ENCODE peak calls at places on chromosome 6, in nine cellular contexts. One of them, this sample, is unnamed.
A peak's percentile ranks its signal among the peaks of the same experiment; 100 is the strongest.

GRCh38 chr6:32622545-32623401 is 14.4 kb upstream of the HLA-DQA1 start:
- DNase-seq in mammary epithelial cell: peak; percentile 83
- DNase-seq in PC-3: peak; percentile 18
- DNase-seq in astrocyte: peak; percentile 1
- DNase-seq in H1: peak; percentile 31
- DNase-seq in fibroblast of lung: no peak
- DNase-seq in PC-9: peak; percentile 9
- DNase-seq in MM.1S: peak; percentile 86
- DNase-seq in HCT116: no peak
- DNase-seq in this sample: peak; percentile 96

GRCh38 chr6:67880939-67881705 is 754.0 kb upstream of the ADGRB3 start:
- DNase-seq in H1: no peak
- DNase-seq in fibroblast of lung: peak; percentile 44
- DNase-seq in mammary epithelial cell: no peak
- DNase-seq in astrocyte: peak; percentile 69
- DNase-seq in PC-9: no peak
- DNase-seq in HCT116: no peak
- DNase-seq in MM.1S: no peak
- DNase-seq in PC-3: peak; percentile 5
- DNase-seq in this sample: no peak

GRCh38 chr6:82441047-82441770 is 77.6 kb downstream of the TPBG start:
- DNase-seq in MM.1S: no peak
- DNase-seq in astrocyte: no peak
- DNase-seq in mammary epithelial cell: no peak
- DNase-seq in HCT116: no peak
- DNase-seq in fibroblast of lung: no peak
- DNase-seq in PC-3: no peak
- DNase-seq in H1: no peak
- DNase-seq in PC-9: no peak
- DNase-seq in this sample: no peak

GRCh38 chr6:164379786-164380185 is 929.6 kb downstream of the C6orf118 start:
- DNase-seq in fibroblast of lung: no peak
- DNase-seq in H1: no peak
- DNase-seq in PC-3: peak; percentile 72
- DNase-seq in PC-9: no peak
- DNase-seq in astrocyte: peak; percentile 20
- DNase-seq in mammary epithelial cell: no peak
- DNase-seq in MM.1S: no peak
- DNase-seq in HCT116: no peak
- DNase-seq in this sample: no peak

GRCh38 chr6:83707829-83708545 is 914 bp downstream of the SNAP91 start:
- DNase-seq in HCT116: no peak
- DNase-seq in PC-3: no peak
- DNase-seq in H1: peak; percentile 9
- DNase-seq in MM.1S: no peak
- DNase-seq in PC-9: no peak
- DNase-seq in astrocyte: peak; percentile 5
- DNase-seq in mammary epithelial cell: no peak
- DNase-seq in fibroblast of lung: peak; percentile 11
- DNase-seq in this sample: no peak

GRCh38 chr6:112207773-112208172 is 46.6 kb downstream of the LAMA4 start:
- DNase-seq in astrocyte: no peak
- DNase-seq in fibroblast of lung: no peak
- DNase-seq in H1: no peak
- DNase-seq in PC-3: no peak
- DNase-seq in HCT116: no peak
- DNase-seq in PC-9: no peak
- DNase-seq in MM.1S: no peak
- DNase-seq in mammary epithelial cell: no peak
- DNase-seq in this sample: no peak

GRCh38 chr6:16840291-16840690 is 79.0 kb upstream of the ATXN1 start:
- DNase-seq in MM.1S: no peak
- DNase-seq in astrocyte: no peak
- DNase-seq in HCT116: no peak
- DNase-seq in mammary epithelial cell: no peak
- DNase-seq in H1: no peak
- DNase-seq in fibroblast of lung: no peak
- DNase-seq in PC-3: no peak
- DNase-seq in PC-9: no peak
- DNase-seq in this sample: no peak

GRCh38 chr6:32752580-32752979 is 10.8 kb downstream of the HLA-DQB2 start:
- DNase-seq in fibroblast of lung: no peak
- DNase-seq in mammary epithelial cell: peak; percentile 69
- DNase-seq in PC-9: peak; percentile 27
- DNase-seq in astrocyte: no peak
- DNase-seq in MM.1S: no peak
- DNase-seq in H1: no peak
- DNase-seq in PC-3: peak; percentile 71
- DNase-seq in HCT116: peak; percentile 37
- DNase-seq in this sample: no peak

GRCh38 chr6:168078199-168078942 is 641 bp downstream of the FRMD1 start:
- DNase-seq in PC-9: no peak
- DNase-seq in mammary epithelial cell: no peak
- DNase-seq in PC-3: no peak
- DNase-seq in H1: no peak
- DNase-seq in MM.1S: no peak
- DNase-seq in fibroblast of lung: no peak
- DNase-seq in astrocyte: no peak
- DNase-seq in HCT116: no peak
- DNase-seq in this sample: no peak

GRCh38 chr6:168050225-168050796 is 28.7 kb downstream of the FRMD1 start:
- DNase-seq in astrocyte: no peak
- DNase-seq in mammary epithelial cell: no peak
- DNase-seq in PC-3: no peak
- DNase-seq in PC-9: no peak
- DNase-seq in fibroblast of lung: no peak
- DNase-seq in MM.1S: no peak
- DNase-seq in HCT116: no peak
- DNase-seq in H1: no peak
- DNase-seq in this sample: no peak

GRCh38 chr6:99146716-99147115 is 199.0 kb upstream of the FBXL4 start:
- DNase-seq in MM.1S: no peak
- DNase-seq in H1: no peak
- DNase-seq in astrocyte: no peak
- DNase-seq in mammary epithelial cell: no peak
- DNase-seq in PC-3: no peak
- DNase-seq in PC-9: no peak
- DNase-seq in HCT116: no peak
- DNase-seq in fibroblast of lung: no peak
- DNase-seq in this sample: no peak

GRCh38 chr6:166312832-166313231 is 4.6 kb upstream of the PRR18 start:
- DNase-seq in MM.1S: no peak
- DNase-seq in PC-3: no peak
- DNase-seq in astrocyte: no peak
- DNase-seq in HCT116: no peak
- DNase-seq in H1: no peak
- DNase-seq in mammary epithelial cell: no peak
- DNase-seq in fibroblast of lung: peak; percentile 24
- DNase-seq in PC-9: no peak
- DNase-seq in this sample: no peak

GRCh38 chr6:33438978-33439594 is 15.3 kb upstream of the ZBTB9 start:
- DNase-seq in mammary epithelial cell: no peak
- DNase-seq in astrocyte: no peak
- DNase-seq in HCT116: no peak
- DNase-seq in MM.1S: no peak
- DNase-seq in H1: no peak
- DNase-seq in fibroblast of lung: no peak
- DNase-seq in PC-3: no peak
- DNase-seq in PC-9: no peak
- DNase-seq in this sample: no peak

GRCh38 chr6:14028631-14029030 is 88.9 kb upstream of the CD83 start:
- DNase-seq in HCT116: no peak
- DNase-seq in mammary epithelial cell: no peak
- DNase-seq in fibroblast of lung: no peak
- DNase-seq in PC-3: no peak
- DNase-seq in astrocyte: no peak
- DNase-seq in PC-9: no peak
- DNase-seq in H1: no peak
- DNase-seq in MM.1S: no peak
- DNase-seq in this sample: no peak

GRCh38 chr6:134178230-134179044 is 126.0 kb upstream of the SLC2A12 start:
- DNase-seq in MM.1S: peak; percentile 61
- DNase-seq in PC-3: no peak
- DNase-seq in mammary epithelial cell: peak; percentile 93
- DNase-seq in HCT116: peak; percentile 92
- DNase-seq in H1: peak; percentile 75
- DNase-seq in fibroblast of lung: peak; percentile 95
- DNase-seq in PC-9: no peak
- DNase-seq in astrocyte: peak; percentile 87
- DNase-seq in this sample: peak; percentile 53

GRCh38 chr6:134553941-134554340 is 236.0 kb upstream of the SGK1 start:
- DNase-seq in PC-3: peak; percentile 2
- DNase-seq in MM.1S: no peak
- DNase-seq in H1: no peak
- DNase-seq in mammary epithelial cell: no peak
- DNase-seq in astrocyte: peak; percentile 67
- DNase-seq in PC-9: no peak
- DNase-seq in HCT116: no peak
- DNase-seq in fibroblast of lung: peak; percentile 85
- DNase-seq in this sample: no peak

GRCh38 chr6:38775870-38776269 is 60.8 kb downstream of the DNAH8 start:
- DNase-seq in PC-9: no peak
- DNase-seq in MM.1S: no peak
- DNase-seq in fibroblast of lung: no peak
- DNase-seq in PC-3: peak; percentile 31
- DNase-seq in mammary epithelial cell: no peak
- DNase-seq in HCT116: no peak
- DNase-seq in astrocyte: no peak
- DNase-seq in H1: no peak
- DNase-seq in this sample: no peak

GRCh38 chr6:90892271-90892670 is 305.4 kb upstream of the MAP3K7 start:
- DNase-seq in HCT116: no peak
- DNase-seq in MM.1S: no peak
- DNase-seq in PC-9: no peak
- DNase-seq in PC-3: no peak
- DNase-seq in fibroblast of lung: no peak
- DNase-seq in mammary epithelial cell: no peak
- DNase-seq in H1: no peak
- DNase-seq in astrocyte: no peak
- DNase-seq in this sample: no peak

GRCh38 chr6:144248003-144248402 is 37.1 kb upstream of the UTRN start:
- DNase-seq in astrocyte: peak; percentile 45
- DNase-seq in MM.1S: no peak
- DNase-seq in fibroblast of lung: no peak
- DNase-seq in mammary epithelial cell: no peak
- DNase-seq in H1: no peak
- DNase-seq in PC-9: no peak
- DNase-seq in HCT116: no peak
- DNase-seq in PC-3: no peak
- DNase-seq in this sample: no peak

GRCh38 chr6:128139519-128139918 is 238.7 kb upstream of the THEMIS start:
- DNase-seq in astrocyte: peak; percentile 63
- DNase-seq in HCT116: no peak
- DNase-seq in H1: no peak
- DNase-seq in fibroblast of lung: peak; percentile 34
- DNase-seq in PC-9: no peak
- DNase-seq in PC-3: peak; percentile 43
- DNase-seq in MM.1S: no peak
- DNase-seq in mammary epithelial cell: peak; percentile 41
- DNase-seq in this sample: no peak

GRCh38 chr6:26020983-26021349 is 58.4 kb downstream of the TRIM38 start:
- DNase-seq in astrocyte: peak; percentile 58
- DNase-seq in MM.1S: no peak
- DNase-seq in HCT116: peak; percentile 72
- DNase-seq in PC-3: peak; percentile 69
- DNase-seq in PC-9: peak; percentile 57
- DNase-seq in H1: no peak
- DNase-seq in mammary epithelial cell: peak; percentile 54
- DNase-seq in fibroblast of lung: peak; percentile 73
- DNase-seq in this sample: no peak

GRCh38 chr6:154806804-154807203 is 73.6 kb downstream of the SCAF8 start:
- DNase-seq in PC-3: no peak
- DNase-seq in fibroblast of lung: no peak
- DNase-seq in MM.1S: no peak
- DNase-seq in HCT116: no peak
- DNase-seq in mammary epithelial cell: no peak
- DNase-seq in astrocyte: no peak
- DNase-seq in PC-9: no peak
- DNase-seq in H1: no peak
- DNase-seq in this sample: no peak

DNA sequence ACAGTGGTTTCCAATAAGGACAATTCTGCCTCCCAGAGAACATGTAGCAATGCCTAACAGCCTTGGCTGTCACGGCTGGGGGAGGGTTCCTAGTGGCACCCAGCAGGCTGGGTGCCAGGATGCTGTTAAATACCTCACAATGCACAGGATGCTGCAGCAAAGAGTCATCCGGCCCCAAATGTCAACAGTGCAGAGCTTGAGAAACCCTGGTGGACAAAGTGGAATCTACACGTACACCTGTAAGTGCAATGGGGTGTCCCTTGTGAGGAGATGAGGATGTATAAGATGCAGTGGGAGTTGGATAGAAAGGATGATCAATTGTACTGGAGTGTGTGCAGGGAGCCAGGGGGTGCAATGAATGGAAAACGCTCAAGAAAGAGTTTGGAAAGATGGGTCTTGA is 142.4 kb downstream of the FNDC1 start:
- DNase-seq in PC-9: no peak
- DNase-seq in PC-3: peak; percentile 31
- DNase-seq in astrocyte: no peak
- DNase-seq in HCT116: no peak
- DNase-seq in fibroblast of lung: no peak
- DNase-seq in mammary epithelial cell: peak; percentile 21
- DNase-seq in H1: no peak
- DNase-seq in MM.1S: no peak
- DNase-seq in this sample: no peak
- TF ChIP-seq CTCF in PC-9: no peak
- TF ChIP-seq CTCF in PC-3: peak; percentile 23
- TF ChIP-seq CTCF in astrocyte: no peak
- TF ChIP-seq CTCF in HCT116: no peak
- TF ChIP-seq CTCF in fibroblast of lung: no peak
- TF ChIP-seq CTCF in mammary epithelial cell: peak; percentile 30
- TF ChIP-seq CTCF in H1: no peak
- TF ChIP-seq CTCF in MM.1S: no peak
- TF ChIP-seq CTCF in this sample: no peak

GRCh38 chr6:50724381-50725124 is 11.2 kb downstream of the TFAP2D start:
- DNase-seq in H1: no peak
- DNase-seq in MM.1S: peak; percentile 58
- DNase-seq in fibroblast of lung: no peak
- DNase-seq in astrocyte: no peak
- DNase-seq in HCT116: no peak
- DNase-seq in PC-3: no peak
- DNase-seq in PC-9: no peak
- DNase-seq in mammary epithelial cell: no peak
- DNase-seq in this sample: no peak
- TF ChIP-seq EZH2 in H1: peak; percentile 91
- TF ChIP-seq EZH2 in MM.1S: no peak
- TF ChIP-seq EZH2 in fibroblast of lung: no peak
- TF ChIP-seq EZH2 in astrocyte: no peak
- TF ChIP-seq EZH2 in HCT116: no peak
- TF ChIP-seq EZH2 in PC-3: no peak
- TF ChIP-seq EZH2 in PC-9: no peak
- TF ChIP-seq EZH2 in mammary epithelial cell: no peak
- TF ChIP-seq EZH2 in this sample: no peak

GRCh38 chr6:131182991-131183425 is 47.7 kb downstream of the AKAP7 start:
- DNase-seq in HCT116: no peak
- DNase-seq in MM.1S: no peak
- DNase-seq in mammary epithelial cell: no peak
- DNase-seq in PC-9: no peak
- DNase-seq in PC-3: peak; percentile 38
- DNase-seq in fibroblast of lung: peak; percentile 65
- DNase-seq in H1: no peak
- DNase-seq in astrocyte: no peak
- DNase-seq in this sample: no peak
- TF ChIP-seq CTCF in HCT116: peak; percentile 33
- TF ChIP-seq CTCF in MM.1S: peak; percentile 18
- TF ChIP-seq CTCF in mammary epithelial cell: peak; percentile 22
- TF ChIP-seq CTCF in PC-9: peak; percentile 69
- TF ChIP-seq CTCF in PC-3: peak; percentile 61
- TF ChIP-seq CTCF in fibroblast of lung: peak; percentile 65
- TF ChIP-seq CTCF in H1: peak; percentile 40
- TF ChIP-seq CTCF in astrocyte: peak; percentile 44
- TF ChIP-seq CTCF in this sample: peak; percentile 19

GRCh38 chr6:150143521-150144293 is 863 bp downstream of the PPP1R14C start:
- DNase-seq in fibroblast of lung: no peak
- DNase-seq in mammary epithelial cell: peak; percentile 39
- DNase-seq in astrocyte: no peak
- DNase-seq in H1: no peak
- DNase-seq in PC-3: no peak
- DNase-seq in PC-9: peak; percentile 11
- DNase-seq in HCT116: no peak
- DNase-seq in MM.1S: no peak
- DNase-seq in this sample: no peak
- TF ChIP-seq EZH2 in fibroblast of lung: peak; percentile 76
- TF ChIP-seq EZH2 in mammary epithelial cell: no peak
- TF ChIP-seq EZH2 in astrocyte: peak; percentile 15
- TF ChIP-seq EZH2 in H1: peak; percentile 91
- TF ChIP-seq EZH2 in PC-3: no peak
- TF ChIP-seq EZH2 in PC-9: no peak
- TF ChIP-seq EZH2 in HCT116: peak; percentile 38
- TF ChIP-seq EZH2 in MM.1S: no peak
- TF ChIP-seq EZH2 in this sample: no peak

This sample was measured in GM12878.